ENCODE peak calls at places on chromosomes 6 and 20, in eight cellular contexts. One of them, this sample, is unnamed.

GRCh38 chr20:60693513-60694133 is 558.4 kb upstream of the CDH4 start:
- DNase-seq in heart left ventricle: no peak
- DNase-seq in lower lobe of right lung: no peak
- DNase-seq in pancreas: no peak
- DNase-seq in NB4: no peak
- DNase-seq in CD8-positive, alpha-beta T cell: no peak
- DNase-seq in BE2C: no peak
- DNase-seq in astrocyte: no peak
- DNase-seq in this sample: no peak

GRCh38 chr6:95581073-95581472 is 3.7 kb downstream of the MANEA start:
- DNase-seq in heart left ventricle: no peak
- DNase-seq in lower lobe of right lung: no peak
- DNase-seq in pancreas: no peak
- DNase-seq in NB4: no peak
- DNase-seq in CD8-positive, alpha-beta T cell: no peak
- DNase-seq in BE2C: no peak
- DNase-seq in astrocyte: no peak
- DNase-seq in this sample: no peak

GRCh38 chr6:157682856-157683481 is 140.1 kb upstream of the SNX9 start:
- DNase-seq in heart left ventricle: no peak
- DNase-seq in lower lobe of right lung: no peak
- DNase-seq in pancreas: no peak
- DNase-seq in NB4: no peak
- DNase-seq in CD8-positive, alpha-beta T cell: no peak
- DNase-seq in BE2C: no peak
- DNase-seq in astrocyte: peak
- DNase-seq in this sample: peak

GRCh38 chr20:49290608-49291191 is 12.8 kb upstream of the ZNFX1 start:
- DNase-seq in heart left ventricle: no peak
- DNase-seq in lower lobe of right lung: no peak
- DNase-seq in pancreas: no peak
- DNase-seq in NB4: no peak
- DNase-seq in CD8-positive, alpha-beta T cell: no peak
- DNase-seq in BE2C: no peak
- DNase-seq in astrocyte: no peak
- DNase-seq in this sample: no peak

GRCh38 chr6:76684881-76685280 is 612.4 kb upstream of the IMPG1 start:
- DNase-seq in heart left ventricle: no peak
- DNase-seq in lower lobe of right lung: no peak
- DNase-seq in pancreas: no peak
- DNase-seq in NB4: peak
- DNase-seq in CD8-positive, alpha-beta T cell: no peak
- DNase-seq in BE2C: no peak
- DNase-seq in astrocyte: no peak
- DNase-seq in this sample: peak

GRCh38 chr6:26336355-26337198 is 28.4 kb upstream of the BTN3A2 start:
- DNase-seq in heart left ventricle: no peak
- DNase-seq in lower lobe of right lung: no peak
- DNase-seq in pancreas: no peak
- DNase-seq in NB4: peak
- DNase-seq in CD8-positive, alpha-beta T cell: no peak
- DNase-seq in BE2C: no peak
- DNase-seq in astrocyte: peak
- DNase-seq in this sample: peak

GRCh38 chr6:28758046-28758817 is 165.6 kb downstream of the TRIM27 start:
- DNase-seq in heart left ventricle: no peak
- DNase-seq in lower lobe of right lung: no peak
- DNase-seq in pancreas: no peak
- DNase-seq in NB4: peak
- DNase-seq in CD8-positive, alpha-beta T cell: no peak
- DNase-seq in BE2C: peak
- DNase-seq in astrocyte: peak
- DNase-seq in this sample: peak

GRCh38 chr6:83127976-83128375 is 60.5 kb downstream of the DOP1A start:
- DNase-seq in heart left ventricle: no peak
- DNase-seq in lower lobe of right lung: no peak
- DNase-seq in pancreas: no peak
- DNase-seq in NB4: no peak
- DNase-seq in CD8-positive, alpha-beta T cell: no peak
- DNase-seq in BE2C: no peak
- DNase-seq in astrocyte: no peak
- DNase-seq in this sample: no peak

DNA sequence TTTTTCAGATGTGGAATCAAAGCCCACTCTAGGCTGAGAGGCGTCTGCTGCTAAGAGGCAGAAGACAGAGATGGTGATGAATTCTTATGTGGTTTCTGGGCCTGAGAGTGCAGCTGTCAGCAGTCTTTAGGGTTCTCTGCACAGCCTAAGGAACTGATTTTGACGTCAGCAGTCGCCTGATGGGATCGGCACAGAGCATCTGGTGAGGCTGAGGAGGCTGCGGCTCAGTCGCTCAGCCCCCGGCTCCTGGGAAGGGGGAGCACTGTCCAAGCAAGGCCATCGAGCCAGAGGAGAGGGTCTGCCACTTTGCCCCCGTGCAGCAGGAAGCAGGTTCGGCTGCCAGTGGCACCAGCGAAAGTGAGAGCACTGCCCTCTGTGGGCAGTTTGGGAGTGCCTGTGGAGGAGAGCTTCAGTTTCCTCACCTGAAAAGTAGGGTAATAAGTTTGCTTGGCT is 92.5 kb downstream of the TCP11 start:
- DNase-seq in heart left ventricle: no peak
- DNase-seq in lower lobe of right lung: no peak
- DNase-seq in pancreas: no peak
- DNase-seq in NB4: peak
- DNase-seq in CD8-positive, alpha-beta T cell: peak
- DNase-seq in BE2C: no peak
- DNase-seq in astrocyte: peak
- DNase-seq in this sample: peak
- TF ChIP-seq CTCF in heart left ventricle: peak
- TF ChIP-seq CTCF in lower lobe of right lung: peak
- TF ChIP-seq CTCF in pancreas: no peak
- TF ChIP-seq CTCF in NB4: peak
- TF ChIP-seq CTCF in CD8-positive, alpha-beta T cell: peak
- TF ChIP-seq CTCF in BE2C: no peak
- TF ChIP-seq CTCF in astrocyte: peak
- TF ChIP-seq CTCF in this sample: peak

DNA sequence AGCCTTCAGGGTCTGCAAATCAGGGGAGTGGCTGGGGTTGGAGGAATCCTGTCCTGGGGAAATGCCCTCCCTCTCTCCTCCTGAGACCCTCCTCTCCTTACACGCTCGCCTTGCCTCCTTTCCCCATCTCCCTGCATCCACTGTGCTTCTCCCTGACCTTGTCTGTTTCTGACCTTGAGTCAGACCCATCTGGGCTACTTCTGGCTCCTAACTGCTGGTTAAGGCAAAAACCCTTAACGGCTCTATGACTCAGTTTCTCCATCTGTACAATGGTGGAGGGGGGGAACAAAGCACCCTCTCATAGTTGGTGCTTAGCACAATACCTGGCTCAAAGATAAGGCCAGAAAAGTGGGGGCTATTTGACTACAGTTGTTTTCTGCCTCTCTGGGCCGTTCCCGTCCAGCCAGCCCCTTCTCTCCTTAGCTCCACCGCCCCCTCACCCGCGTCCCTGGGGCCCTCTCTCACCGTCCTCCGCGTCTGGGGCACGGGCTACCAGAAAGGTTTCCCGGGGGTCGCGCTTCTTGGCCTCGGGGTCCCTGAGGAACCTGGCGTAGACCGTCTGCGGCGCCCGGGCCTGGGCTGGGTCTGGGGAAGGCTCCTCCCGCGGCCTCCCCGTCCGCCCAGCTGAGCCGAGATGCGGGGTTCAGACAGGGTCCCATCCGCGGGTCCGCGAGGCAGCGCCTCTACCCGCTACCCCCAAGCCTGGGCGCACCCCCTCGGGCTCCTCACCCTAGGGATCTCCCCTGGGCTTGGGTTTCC is 1.3 kb downstream of the TULP1 start:
- DNase-seq in heart left ventricle: peak
- DNase-seq in lower lobe of right lung: no peak
- DNase-seq in pancreas: no peak
- DNase-seq in NB4: no peak
- DNase-seq in CD8-positive, alpha-beta T cell: no peak
- DNase-seq in BE2C: no peak
- DNase-seq in astrocyte: no peak
- DNase-seq in this sample: no peak
- H3K4me3 ChIP-seq in heart left ventricle: peak
- H3K4me3 ChIP-seq in lower lobe of right lung: no peak
- H3K4me3 ChIP-seq in pancreas: no peak
- H3K4me3 ChIP-seq in NB4: no peak
- H3K4me3 ChIP-seq in CD8-positive, alpha-beta T cell: no peak
- H3K4me3 ChIP-seq in BE2C: no peak
- H3K4me3 ChIP-seq in astrocyte: no peak
- H3K4me3 ChIP-seq in this sample: no peak

GRCh38 chr6:169287675-169288074 is 34.0 kb upstream of the THBS2 start:
- DNase-seq in heart left ventricle: no peak
- DNase-seq in lower lobe of right lung: no peak
- DNase-seq in pancreas: no peak
- DNase-seq in NB4: peak
- DNase-seq in CD8-positive, alpha-beta T cell: no peak
- DNase-seq in BE2C: no peak
- DNase-seq in astrocyte: no peak
- DNase-seq in this sample: no peak
- TF ChIP-seq CTCF in heart left ventricle: no peak
- TF ChIP-seq CTCF in lower lobe of right lung: no peak
- TF ChIP-seq CTCF in pancreas: no peak
- TF ChIP-seq CTCF in NB4: peak
- TF ChIP-seq CTCF in CD8-positive, alpha-beta T cell: no peak
- TF ChIP-seq CTCF in BE2C: no peak
- TF ChIP-seq CTCF in astrocyte: no peak
- TF ChIP-seq CTCF in this sample: peak

GRCh38 chr20:63885264-63886053 is 9.5 kb upstream of the DNAJC5 start:
- DNase-seq in heart left ventricle: no peak
- DNase-seq in lower lobe of right lung: no peak
- DNase-seq in pancreas: no peak
- DNase-seq in NB4: no peak
- DNase-seq in CD8-positive, alpha-beta T cell: no peak
- DNase-seq in BE2C: no peak
- DNase-seq in astrocyte: no peak
- DNase-seq in this sample: no peak
- H3K4me3 ChIP-seq in heart left ventricle: no peak
- H3K4me3 ChIP-seq in lower lobe of right lung: no peak
- H3K4me3 ChIP-seq in pancreas: no peak
- H3K4me3 ChIP-seq in NB4: no peak
- H3K4me3 ChIP-seq in CD8-positive, alpha-beta T cell: no peak
- H3K4me3 ChIP-seq in BE2C: no peak
- H3K4me3 ChIP-seq in astrocyte: no peak
- H3K4me3 ChIP-seq in this sample: no peak

GRCh38 chr6:164106345-164106769 is 691.8 kb downstream of the QKI start:
- DNase-seq in heart left ventricle: no peak
- DNase-seq in lower lobe of right lung: no peak
- DNase-seq in pancreas: no peak
- DNase-seq in NB4: peak
- DNase-seq in CD8-positive, alpha-beta T cell: no peak
- DNase-seq in BE2C: peak
- DNase-seq in astrocyte: peak
- DNase-seq in this sample: no peak
- TF ChIP-seq CTCF in heart left ventricle: peak
- TF ChIP-seq CTCF in lower lobe of right lung: peak
- TF ChIP-seq CTCF in pancreas: no peak
- TF ChIP-seq CTCF in NB4: peak
- TF ChIP-seq CTCF in CD8-positive, alpha-beta T cell: no peak
- TF ChIP-seq CTCF in BE2C: peak
- TF ChIP-seq CTCF in astrocyte: peak
- TF ChIP-seq CTCF in this sample: peak

DNA sequence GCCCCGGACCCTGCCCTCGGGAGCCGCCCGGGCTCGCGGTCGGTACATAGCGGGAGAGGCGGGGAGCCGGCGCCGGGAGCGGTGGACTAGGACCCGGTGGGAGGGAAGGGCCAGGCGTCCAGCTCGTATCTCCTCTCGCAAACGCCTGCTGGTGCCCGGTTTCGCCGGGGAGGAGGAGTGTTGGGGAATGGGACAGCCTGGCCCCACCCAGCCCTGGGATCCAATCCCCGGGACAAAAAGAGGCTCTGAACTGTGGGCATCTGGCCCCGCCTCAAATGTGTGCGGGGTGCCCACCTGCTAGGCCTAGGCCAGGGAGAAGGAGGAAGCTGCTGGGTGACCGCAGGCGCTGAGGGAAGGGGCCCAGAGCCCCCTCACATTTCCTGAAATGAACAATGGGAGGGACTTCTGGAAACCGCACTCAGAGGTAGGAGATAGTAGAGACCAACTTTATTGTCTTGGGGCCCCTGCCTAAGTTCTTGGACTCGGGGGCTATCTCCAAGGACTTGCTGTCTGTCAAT is at the start of gene KCNK17:
- DNase-seq in heart left ventricle: peak
- DNase-seq in lower lobe of right lung: no peak
- DNase-seq in pancreas: no peak
- DNase-seq in NB4: peak
- DNase-seq in CD8-positive, alpha-beta T cell: no peak
- DNase-seq in BE2C: no peak
- DNase-seq in astrocyte: no peak
- DNase-seq in this sample: no peak
- H3K4me3 ChIP-seq in heart left ventricle: peak
- H3K4me3 ChIP-seq in lower lobe of right lung: peak
- H3K4me3 ChIP-seq in pancreas: peak
- H3K4me3 ChIP-seq in NB4: no peak
- H3K4me3 ChIP-seq in CD8-positive, alpha-beta T cell: no peak
- H3K4me3 ChIP-seq in BE2C: no peak
- H3K4me3 ChIP-seq in astrocyte: no peak
- H3K4me3 ChIP-seq in this sample: no peak

DNA sequence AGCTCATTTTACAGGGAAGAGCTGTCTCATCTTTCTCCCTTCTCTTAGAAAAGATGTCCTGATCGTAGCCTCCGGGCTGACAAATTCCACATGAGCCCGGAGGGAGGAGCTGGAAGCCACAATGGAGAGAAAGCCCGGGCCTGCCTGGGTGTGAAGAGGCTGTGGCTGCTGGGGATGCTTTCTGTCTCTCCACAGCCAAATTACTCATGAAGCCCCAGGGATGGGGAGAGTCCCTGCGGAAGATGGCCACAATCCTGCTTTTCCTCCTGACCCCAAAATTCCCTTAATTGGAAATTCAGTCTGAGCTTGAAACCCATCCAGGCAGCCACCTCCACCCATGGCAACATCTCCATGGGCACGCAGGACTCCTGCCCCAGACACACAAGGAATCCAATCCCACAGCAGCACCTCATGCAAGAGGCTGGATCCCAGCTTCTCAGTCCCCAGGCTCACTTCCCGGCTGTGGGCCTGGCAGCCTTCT is 32.4 kb downstream of the JPH2 start:
- DNase-seq in heart left ventricle: no peak
- DNase-seq in lower lobe of right lung: no peak
- DNase-seq in pancreas: no peak
- DNase-seq in NB4: no peak
- DNase-seq in CD8-positive, alpha-beta T cell: no peak
- DNase-seq in BE2C: no peak
- DNase-seq in astrocyte: peak
- DNase-seq in this sample: no peak
- TF ChIP-seq CTCF in heart left ventricle: peak
- TF ChIP-seq CTCF in lower lobe of right lung: no peak
- TF ChIP-seq CTCF in pancreas: no peak
- TF ChIP-seq CTCF in NB4: no peak
- TF ChIP-seq CTCF in CD8-positive, alpha-beta T cell: no peak
- TF ChIP-seq CTCF in BE2C: no peak
- TF ChIP-seq CTCF in astrocyte: no peak
- TF ChIP-seq CTCF in this sample: no peak

GRCh38 chr6:170433163-170434095 is 119.7 kb downstream of the PSMB1 start:
- DNase-seq in heart left ventricle: no peak
- DNase-seq in lower lobe of right lung: no peak
- DNase-seq in pancreas: no peak
- DNase-seq in NB4: no peak
- DNase-seq in CD8-positive, alpha-beta T cell: no peak
- DNase-seq in BE2C: no peak
- DNase-seq in astrocyte: no peak
- DNase-seq in this sample: no peak
- H3K4me3 ChIP-seq in heart left ventricle: no peak
- H3K4me3 ChIP-seq in lower lobe of right lung: no peak
- H3K4me3 ChIP-seq in pancreas: no peak
- H3K4me3 ChIP-seq in NB4: no peak
- H3K4me3 ChIP-seq in CD8-positive, alpha-beta T cell: no peak
- H3K4me3 ChIP-seq in BE2C: no peak
- H3K4me3 ChIP-seq in astrocyte: no peak
- H3K4me3 ChIP-seq in this sample: no peak